ENCODE peak calls at places on chromosomes 5 and 9, in ten cellular contexts. S is H9; F is heart left ventricle; U is effector memory CD4-positive, alpha-beta T cell; H is mucosa of descending colon; V is endothelial cell of umbilical vein; G is A549; B is OCI-LY7; P is hepatocyte; K is IMR-90. Z is an unnamed sample.

GRCh38 chr9:26833792-26834191 is 58.8 kb downstream of the CAAP1 start:
- DNase-seq in V (peak; percentile 3), U (no peak), B (peak; percentile 3), F (no peak), P (no peak), K (no peak), S (peak; percentile 53), G (no peak), H (peak; percentile 29), Z (no peak)

GRCh38 chr9:122071716-122072115 is 21.4 kb downstream of the TTLL11 start:
- DNase-seq in U (no peak), K (no peak), G (no peak), F (no peak), P (no peak), V (no peak), H (no peak), S (no peak), B (no peak), Z (no peak)

GRCh38 chr5:93545872-93546271 is 35.1 kb downstream of the NR2F1-AS1 start:
- DNase-seq in G (no peak), P (no peak), U (no peak), F (no peak), B (no peak), H (no peak), V (no peak), S (no peak), K (no peak), Z (no peak)

GRCh38 chr5:154485092-154485491 is 7.1 kb upstream of the HAND1 start:
- DNase-seq in V (no peak), P (no peak), U (no peak), G (no peak), B (no peak), H (no peak), S (no peak), K (no peak), F (no peak), Z (no peak)

GRCh38 chr5:138752341-138752950 is 779 bp upstream of the CTNNA1 start:
- DNase-seq in S (peak; percentile 72), H (peak; percentile 53), B (peak; percentile 25), V (no peak), U (no peak), K (no peak), F (peak; percentile 23), G (peak; percentile 63), P (peak; percentile 37), Z (no peak)

GRCh38 chr9:38713426-38713825 is 6.5 kb downstream of the FAM240B start:
- DNase-seq in U (no peak), G (peak; percentile 25), F (no peak), B (no peak), P (peak; percentile 27), H (no peak), V (no peak), S (no peak), K (peak; percentile 57), Z (no peak)

GRCh38 chr9:109789582-109790360 is 9.8 kb downstream of the PALM2AKAP2 start:
- DNase-seq in B (no peak), U (no peak), S (no peak), F (no peak), H (no peak), P (no peak), V (no peak), K (no peak), G (no peak), Z (no peak)

GRCh38 chr9:38039090-38039906 is 29.7 kb downstream of the SHB start:
- DNase-seq in K (peak; percentile 48), U (no peak), S (no peak), P (no peak), F (no peak), G (peak; percentile 58), H (no peak), B (no peak), V (peak; percentile 53), Z (no peak)

GRCh38 chr5:137888875-137889759 is at the start of gene PKD2L2:
- DNase-seq in F (peak; percentile 88), H (peak; percentile 79), V (peak; percentile 82), U (peak; percentile 60), S (peak; percentile 81), B (peak; percentile 31), G (peak; percentile 82), K (peak; percentile 64), P (peak; percentile 77), Z (peak; percentile 86)

GRCh38 chr5:40401965-40402364 is 277.8 kb upstream of the PTGER4 start:
- DNase-seq in G (peak; percentile 31), V (no peak), P (no peak), H (no peak), K (peak; percentile 30), U (no peak), S (no peak), B (no peak), F (no peak), Z (no peak)

DNA sequence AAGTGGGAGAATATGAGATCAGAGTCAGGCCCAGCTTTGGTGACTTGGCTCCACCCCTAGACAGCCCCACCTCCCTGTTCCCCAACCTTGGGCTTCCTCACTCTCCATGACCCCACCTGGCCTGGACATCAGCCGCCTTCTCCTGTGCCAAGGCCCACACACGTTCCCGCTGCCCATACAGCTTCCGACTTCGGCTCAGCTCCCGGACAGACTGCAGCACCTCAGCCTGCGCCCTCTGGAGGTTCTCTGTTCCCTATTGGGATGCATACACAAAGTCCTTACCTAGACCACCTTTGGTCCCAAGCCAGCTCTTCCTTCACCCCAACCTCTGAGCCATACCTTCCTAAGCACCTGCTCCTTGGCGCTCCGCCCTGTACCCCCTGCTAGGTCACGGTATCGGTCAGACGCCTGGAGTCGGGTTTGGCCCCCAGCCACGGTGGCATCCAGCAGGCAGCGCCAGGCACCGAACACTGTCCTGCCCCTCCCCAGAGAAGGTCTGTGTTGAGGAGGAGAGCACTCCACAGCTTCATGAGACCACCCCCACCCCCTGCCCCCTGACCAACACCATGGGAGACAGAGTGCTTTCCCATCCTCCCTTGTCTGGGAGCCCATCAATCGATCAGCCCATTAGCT is 2.0 kb downstream of the FCHSD1 start:
- DNase-seq in P (no peak), V (no peak), B (no peak), H (no peak), F (no peak), K (no peak), S (no peak), G (no peak), U (no peak), Z (peak; percentile 73)
- H3K9me3 ChIP-seq in P (no peaks in the 10 kb centered on the region), V (no peaks in the 10 kb centered on the region), B (no peaks in the 10 kb centered on the region), H (no peaks in the 10 kb centered on the region), F (no peaks in the 10 kb centered on the region), K (no peaks in the 10 kb centered on the region), S (no peaks in the 10 kb centered on the region), G (no peaks in the 10 kb centered on the region), U (no peaks in the 10 kb centered on the region), Z (no peaks in the 10 kb centered on the region)

GRCh38 chr9:84303061-84303460 is 37.5 kb downstream of the SLC28A3 start:
- DNase-seq in K (no peak), G (no peak), F (no peak), S (no peak), U (no peak), V (no peak), B (no peak), P (no peak), H (no peak), Z (no peak)

GRCh38 chr9:84304166-84304565 is 36.4 kb downstream of the SLC28A3 start:
- DNase-seq in S (no peak), H (no peak), U (no peak), K (no peak), P (no peak), G (no peak), F (no peak), B (no peak), V (no peak), Z (no peak)

GRCh38 chr9:84297162-84297821 is 43.3 kb downstream of the SLC28A3 start:
- DNase-seq in S (no peak), B (no peak), K (peak; percentile 84), G (no peak), P (no peak), U (no peak), F (no peak), H (no peak), V (no peak), Z (no peak)

GRCh38 chr9:84301851-84302250 is 38.7 kb downstream of the SLC28A3 start:
- DNase-seq in P (no peak), K (peak; percentile 52), U (no peak), S (no peak), F (no peak), G (no peak), H (no peak), V (peak; percentile 22), B (no peak), Z (no peak)

GRCh38 chr9:84300271-84300670 is 40.3 kb downstream of the SLC28A3 start:
- DNase-seq in F (no peak), S (no peak), H (no peak), K (peak; percentile 54), G (no peak), V (no peak), P (no peak), B (no peak), U (no peak), Z (no peak)
- H3K9me3 ChIP-seq in F (no peaks in the 10 kb centered on the region), S (no peaks in the 10 kb centered on the region), H (no peaks in the 10 kb centered on the region), K (no peaks in the 10 kb centered on the region), G (no peaks in the 10 kb centered on the region), V (no peaks in the 10 kb centered on the region), P (no peaks in the 10 kb centered on the region), B (no peaks in the 10 kb centered on the region), U (no peaks in the 10 kb centered on the region), Z (no peaks in the 10 kb centered on the region)

GRCh38 chr9:116313638-116314037 is 160.0 kb downstream of the PAPPA start:
- DNase-seq in U (no peak), H (no peak), K (no peak), G (no peak), B (no peak), V (no peak), F (no peak), P (no peak), S (no peak), Z (no peak)
- H3K9me3 ChIP-seq in U (no peaks in the 10 kb centered on the region), H (no peaks in the 10 kb centered on the region), K (no peaks in the 10 kb centered on the region), G (no peaks in the 10 kb centered on the region), B (no peaks in the 10 kb centered on the region), V (no peaks in the 10 kb centered on the region), F (no peaks in the 10 kb centered on the region), P (no peaks in the 10 kb centered on the region), S (no peaks in the 10 kb centered on the region), Z (no peaks in the 10 kb centered on the region)

DNA sequence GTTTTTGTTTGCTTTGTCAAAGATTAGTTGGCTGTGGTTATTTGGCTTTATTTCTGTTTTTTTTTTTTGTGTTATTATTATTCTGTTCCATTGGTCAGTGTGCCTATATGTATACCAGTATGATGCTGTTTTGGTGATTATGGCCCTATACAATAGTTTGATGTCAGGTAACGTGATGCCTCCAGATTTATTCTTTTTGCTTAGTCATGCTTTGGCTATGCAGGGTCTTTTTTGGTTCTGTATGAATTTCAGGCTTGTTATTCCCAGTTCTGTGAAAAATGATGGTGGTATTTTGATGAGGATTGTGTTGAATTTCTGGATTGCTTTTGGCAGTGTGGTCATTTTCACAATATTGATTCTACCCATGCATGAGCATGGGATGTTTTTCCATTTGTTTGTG is 312.8 kb downstream of the TAF11L14 start:
- DNase-seq in K (no peak), P (no peak), H (no peak), V (no peak), S (no peak), G (no peak), U (no peak), B (no peak), F (no peak), Z (no peak)
- H3K9me3 ChIP-seq in K (no peaks in the 10 kb centered on the region), P (no peaks in the 10 kb centered on the region), H (peaks cover 16% of the 10 kb centered on the region), V (no peaks in the 10 kb centered on the region), S (no peaks in the 10 kb centered on the region), G (peaks cover 11% of the 10 kb centered on the region), U (no peaks in the 10 kb centered on the region), B (no peaks in the 10 kb centered on the region), F (no peaks in the 10 kb centered on the region), Z (no peaks in the 10 kb centered on the region)